ENCODE peak calls at places on chromosomes 13 and 19, in ten cellular contexts. One of them, this sample, is unnamed.

GRCh38 chr13:106083620-106084350 is 451.7 kb downstream of the EFNB2 start:
- DNase-seq in mucosa of descending colon: peak
- DNase-seq in fibroblast of pulmonary artery: peak
- DNase-seq in neural progenitor cell: peak
- DNase-seq in MM.1S: peak
- DNase-seq in nephron progenitor cell: no peak
- DNase-seq in AG10803: peak
- DNase-seq in psoas muscle: no peak
- DNase-seq in AG04450: no peak
- DNase-seq in heart right ventricle: peak
- DNase-seq in this sample: no peak

GRCh38 chr19:49071860-49072547 is 495 bp downstream of the KCNA7 start:
- DNase-seq in fibroblast of pulmonary artery: no peak
- DNase-seq in heart right ventricle: no peak
- DNase-seq in neural progenitor cell: peak
- DNase-seq in MM.1S: no peak
- DNase-seq in nephron progenitor cell: peak
- DNase-seq in AG10803: no peak
- DNase-seq in AG04450: no peak
- DNase-seq in psoas muscle: peak
- DNase-seq in mucosa of descending colon: no peak
- DNase-seq in this sample: no peak

GRCh38 chr19:35715981-35716734 is 1.6 kb upstream of the KMT2B start:
- DNase-seq in MM.1S: peak
- DNase-seq in mucosa of descending colon: peak
- DNase-seq in psoas muscle: peak
- DNase-seq in heart right ventricle: peak
- DNase-seq in fibroblast of pulmonary artery: peak
- DNase-seq in neural progenitor cell: peak
- DNase-seq in nephron progenitor cell: peak
- DNase-seq in AG10803: peak
- DNase-seq in AG04450: no peak
- DNase-seq in this sample: no peak

GRCh38 chr19:18450934-18451836 is 13.3 kb upstream of the ISYNA1 start:
- DNase-seq in psoas muscle: peak
- DNase-seq in heart right ventricle: peak
- DNase-seq in AG04450: no peak
- DNase-seq in neural progenitor cell: peak
- DNase-seq in fibroblast of pulmonary artery: peak
- DNase-seq in MM.1S: peak
- DNase-seq in AG10803: peak
- DNase-seq in nephron progenitor cell: peak
- DNase-seq in mucosa of descending colon: peak
- DNase-seq in this sample: peak

GRCh38 chr13:23865065-23865464 is 24.1 kb downstream of the MIPEP start:
- DNase-seq in fibroblast of pulmonary artery: no peak
- DNase-seq in MM.1S: no peak
- DNase-seq in neural progenitor cell: no peak
- DNase-seq in heart right ventricle: no peak
- DNase-seq in psoas muscle: no peak
- DNase-seq in AG04450: no peak
- DNase-seq in mucosa of descending colon: no peak
- DNase-seq in nephron progenitor cell: no peak
- DNase-seq in AG10803: no peak
- DNase-seq in this sample: no peak

GRCh38 chr13:20685042-20685441 is 18.5 kb upstream of the IL17D start:
- DNase-seq in mucosa of descending colon: no peak
- DNase-seq in AG04450: no peak
- DNase-seq in MM.1S: no peak
- DNase-seq in nephron progenitor cell: peak
- DNase-seq in fibroblast of pulmonary artery: no peak
- DNase-seq in heart right ventricle: no peak
- DNase-seq in neural progenitor cell: no peak
- DNase-seq in AG10803: no peak
- DNase-seq in psoas muscle: no peak
- DNase-seq in this sample: no peak

GRCh38 chr19:28288850-28289249 is 924.1 kb downstream of the UQCRFS1 start:
- DNase-seq in AG04450: no peak
- DNase-seq in mucosa of descending colon: peak
- DNase-seq in neural progenitor cell: no peak
- DNase-seq in fibroblast of pulmonary artery: peak
- DNase-seq in MM.1S: no peak
- DNase-seq in heart right ventricle: no peak
- DNase-seq in psoas muscle: no peak
- DNase-seq in AG10803: no peak
- DNase-seq in nephron progenitor cell: no peak
- DNase-seq in this sample: no peak

GRCh38 chr19:13044160-13044853 is 49.0 kb downstream of the NFIX start:
- DNase-seq in mucosa of descending colon: no peak
- DNase-seq in psoas muscle: no peak
- DNase-seq in AG04450: no peak
- DNase-seq in neural progenitor cell: no peak
- DNase-seq in MM.1S: no peak
- DNase-seq in fibroblast of pulmonary artery: no peak
- DNase-seq in nephron progenitor cell: no peak
- DNase-seq in AG10803: no peak
- DNase-seq in heart right ventricle: no peak
- DNase-seq in this sample: no peak

GRCh38 chr19:56253737-56254136 is 18.8 kb upstream of the EDDM13 start:
- DNase-seq in nephron progenitor cell: no peak
- DNase-seq in mucosa of descending colon: peak
- DNase-seq in psoas muscle: no peak
- DNase-seq in neural progenitor cell: peak
- DNase-seq in MM.1S: peak
- DNase-seq in AG10803: peak
- DNase-seq in AG04450: peak
- DNase-seq in heart right ventricle: no peak
- DNase-seq in fibroblast of pulmonary artery: peak
- DNase-seq in this sample: no peak

GRCh38 chr13:75285310-75285709 is 196.7 kb downstream of the TBC1D4 start:
- DNase-seq in neural progenitor cell: no peak
- DNase-seq in AG10803: no peak
- DNase-seq in mucosa of descending colon: no peak
- DNase-seq in nephron progenitor cell: no peak
- DNase-seq in fibroblast of pulmonary artery: no peak
- DNase-seq in MM.1S: no peak
- DNase-seq in heart right ventricle: no peak
- DNase-seq in AG04450: no peak
- DNase-seq in psoas muscle: no peak
- DNase-seq in this sample: no peak

GRCh38 chr19:56124578-56124977 is 3.5 kb upstream of the ZNF787 start:
- DNase-seq in nephron progenitor cell: no peak
- DNase-seq in AG10803: no peak
- DNase-seq in AG04450: no peak
- DNase-seq in mucosa of descending colon: no peak
- DNase-seq in fibroblast of pulmonary artery: no peak
- DNase-seq in psoas muscle: no peak
- DNase-seq in heart right ventricle: no peak
- DNase-seq in neural progenitor cell: no peak
- DNase-seq in MM.1S: no peak
- DNase-seq in this sample: no peak

GRCh38 chr13:95404141-95404882 is 103.1 kb upstream of the ABCC4 start:
- DNase-seq in heart right ventricle: peak
- DNase-seq in psoas muscle: peak
- DNase-seq in AG10803: peak
- DNase-seq in AG04450: peak
- DNase-seq in MM.1S: peak
- DNase-seq in fibroblast of pulmonary artery: peak
- DNase-seq in mucosa of descending colon: peak
- DNase-seq in neural progenitor cell: peak
- DNase-seq in nephron progenitor cell: peak
- DNase-seq in this sample: peak

GRCh38 chr19:47503130-47503822 is 11.6 kb downstream of the NAPA start:
- DNase-seq in heart right ventricle: no peak
- DNase-seq in nephron progenitor cell: no peak
- DNase-seq in AG10803: no peak
- DNase-seq in AG04450: no peak
- DNase-seq in psoas muscle: no peak
- DNase-seq in neural progenitor cell: no peak
- DNase-seq in MM.1S: no peak
- DNase-seq in mucosa of descending colon: no peak
- DNase-seq in fibroblast of pulmonary artery: no peak
- DNase-seq in this sample: no peak

GRCh38 chr19:33158365-33158764 is 26.5 kb downstream of the WDR88 start:
- DNase-seq in MM.1S: no peak
- DNase-seq in AG10803: no peak
- DNase-seq in heart right ventricle: no peak
- DNase-seq in nephron progenitor cell: no peak
- DNase-seq in fibroblast of pulmonary artery: no peak
- DNase-seq in neural progenitor cell: no peak
- DNase-seq in AG04450: no peak
- DNase-seq in mucosa of descending colon: no peak
- DNase-seq in psoas muscle: no peak
- DNase-seq in this sample: no peak

GRCh38 chr13:66513728-66514127 is 716.4 kb downstream of the PCDH9 start:
- DNase-seq in psoas muscle: no peak
- DNase-seq in AG04450: no peak
- DNase-seq in fibroblast of pulmonary artery: peak
- DNase-seq in neural progenitor cell: no peak
- DNase-seq in AG10803: no peak
- DNase-seq in nephron progenitor cell: no peak
- DNase-seq in mucosa of descending colon: no peak
- DNase-seq in heart right ventricle: no peak
- DNase-seq in MM.1S: peak
- DNase-seq in this sample: no peak

GRCh38 chr13:108070925-108071324 is 144.4 kb downstream of the LIG4 start:
- DNase-seq in neural progenitor cell: peak
- DNase-seq in nephron progenitor cell: no peak
- DNase-seq in MM.1S: no peak
- DNase-seq in AG04450: no peak
- DNase-seq in psoas muscle: no peak
- DNase-seq in AG10803: no peak
- DNase-seq in fibroblast of pulmonary artery: no peak
- DNase-seq in heart right ventricle: no peak
- DNase-seq in mucosa of descending colon: no peak
- DNase-seq in this sample: no peak

GRCh38 chr19:45884682-45885555 is 1.0 kb downstream of the IRF2BP1 start:
- DNase-seq in psoas muscle: no peak
- DNase-seq in mucosa of descending colon: no peak
- DNase-seq in heart right ventricle: no peak
- DNase-seq in fibroblast of pulmonary artery: no peak
- DNase-seq in AG04450: no peak
- DNase-seq in MM.1S: no peak
- DNase-seq in AG10803: no peak
- DNase-seq in nephron progenitor cell: peak
- DNase-seq in neural progenitor cell: peak
- DNase-seq in this sample: no peak

GRCh38 chr19:16625183-16625958 is 2.6 kb downstream of the MED26 start:
- DNase-seq in AG04450: no peak
- DNase-seq in MM.1S: no peak
- DNase-seq in heart right ventricle: no peak
- DNase-seq in neural progenitor cell: no peak
- DNase-seq in mucosa of descending colon: no peak
- DNase-seq in nephron progenitor cell: no peak
- DNase-seq in psoas muscle: no peak
- DNase-seq in fibroblast of pulmonary artery: no peak
- DNase-seq in AG10803: no peak
- DNase-seq in this sample: no peak
- TF ChIP-seq CTCF in AG04450: no peak
- TF ChIP-seq CTCF in MM.1S: no peak
- TF ChIP-seq CTCF in heart right ventricle: no peak
- TF ChIP-seq CTCF in neural progenitor cell: no peak
- TF ChIP-seq CTCF in mucosa of descending colon: no peak
- TF ChIP-seq CTCF in nephron progenitor cell: no peak
- TF ChIP-seq CTCF in psoas muscle: no peak
- TF ChIP-seq CTCF in fibroblast of pulmonary artery: no peak
- TF ChIP-seq CTCF in AG10803: no peak
- TF ChIP-seq CTCF in this sample: no peak

GRCh38 chr19:39792999-39793546 is 14.4 kb downstream of the LEUTX start:
- DNase-seq in neural progenitor cell: peak
- DNase-seq in AG04450: peak
- DNase-seq in fibroblast of pulmonary artery: peak
- DNase-seq in MM.1S: peak
- DNase-seq in heart right ventricle: peak
- DNase-seq in nephron progenitor cell: peak
- DNase-seq in psoas muscle: peak
- DNase-seq in AG10803: peak
- DNase-seq in mucosa of descending colon: peak
- DNase-seq in this sample: peak
- TF ChIP-seq CTCF in neural progenitor cell: peak
- TF ChIP-seq CTCF in AG04450: peak
- TF ChIP-seq CTCF in fibroblast of pulmonary artery: peak
- TF ChIP-seq CTCF in MM.1S: peak
- TF ChIP-seq CTCF in heart right ventricle: peak
- TF ChIP-seq CTCF in nephron progenitor cell: peak
- TF ChIP-seq CTCF in psoas muscle: peak
- TF ChIP-seq CTCF in AG10803: peak
- TF ChIP-seq CTCF in mucosa of descending colon: peak
- TF ChIP-seq CTCF in this sample: peak

GRCh38 chr19:1105873-1106840 is 2.4 kb downstream of the GPX4 start:
- DNase-seq in mucosa of descending colon: no peak
- DNase-seq in neural progenitor cell: no peak
- DNase-seq in AG10803: peak
- DNase-seq in MM.1S: no peak
- DNase-seq in heart right ventricle: no peak
- DNase-seq in nephron progenitor cell: no peak
- DNase-seq in psoas muscle: no peak
- DNase-seq in AG04450: no peak
- DNase-seq in fibroblast of pulmonary artery: no peak
- DNase-seq in this sample: no peak

GRCh38 chr19:1107655-1108261 is 4.0 kb downstream of the GPX4 start:
- DNase-seq in neural progenitor cell: no peak
- DNase-seq in fibroblast of pulmonary artery: peak
- DNase-seq in nephron progenitor cell: no peak
- DNase-seq in mucosa of descending colon: no peak
- DNase-seq in AG10803: no peak
- DNase-seq in psoas muscle: no peak
- DNase-seq in heart right ventricle: no peak
- DNase-seq in MM.1S: no peak
- DNase-seq in AG04450: no peak
- DNase-seq in this sample: no peak

GRCh38 chr19:1108291-1109031 is 4.7 kb downstream of the GPX4 start:
- DNase-seq in nephron progenitor cell: no peak
- DNase-seq in neural progenitor cell: no peak
- DNase-seq in heart right ventricle: no peak
- DNase-seq in MM.1S: no peak
- DNase-seq in mucosa of descending colon: no peak
- DNase-seq in AG10803: no peak
- DNase-seq in psoas muscle: peak
- DNase-seq in fibroblast of pulmonary artery: no peak
- DNase-seq in AG04450: no peak
- DNase-seq in this sample: no peak

GRCh38 chr19:1105217-1105872 is 1.6 kb downstream of the GPX4 start:
- DNase-seq in AG10803: peak
- DNase-seq in AG04450: no peak
- DNase-seq in psoas muscle: no peak
- DNase-seq in heart right ventricle: no peak
- DNase-seq in mucosa of descending colon: no peak
- DNase-seq in MM.1S: no peak
- DNase-seq in fibroblast of pulmonary artery: no peak
- DNase-seq in neural progenitor cell: no peak
- DNase-seq in nephron progenitor cell: no peak
- DNase-seq in this sample: no peak

GRCh38 chr19:1106841-1107654 is 3.3 kb downstream of the GPX4 start:
- DNase-seq in nephron progenitor cell: no peak
- DNase-seq in heart right ventricle: no peak
- DNase-seq in MM.1S: no peak
- DNase-seq in AG10803: peak
- DNase-seq in neural progenitor cell: no peak
- DNase-seq in AG04450: no peak
- DNase-seq in fibroblast of pulmonary artery: peak
- DNase-seq in mucosa of descending colon: no peak
- DNase-seq in psoas muscle: no peak
- DNase-seq in this sample: no peak
- TF ChIP-seq CTCF in nephron progenitor cell: no peak
- TF ChIP-seq CTCF in heart right ventricle: no peak
- TF ChIP-seq CTCF in MM.1S: no peak
- TF ChIP-seq CTCF in AG10803: peak
- TF ChIP-seq CTCF in neural progenitor cell: no peak
- TF ChIP-seq CTCF in AG04450: peak
- TF ChIP-seq CTCF in fibroblast of pulmonary artery: peak
- TF ChIP-seq CTCF in mucosa of descending colon: no peak
- TF ChIP-seq CTCF in psoas muscle: no peak
- TF ChIP-seq CTCF in this sample: peak

GRCh38 chr19:1466018-1466460 is 13.0 kb downstream of the C19orf25 start:
- DNase-seq in nephron progenitor cell: no peak
- DNase-seq in MM.1S: no peak
- DNase-seq in fibroblast of pulmonary artery: no peak
- DNase-seq in AG04450: no peak
- DNase-seq in psoas muscle: no peak
- DNase-seq in mucosa of descending colon: no peak
- DNase-seq in heart right ventricle: no peak
- DNase-seq in neural progenitor cell: no peak
- DNase-seq in AG10803: no peak
- DNase-seq in this sample: no peak
- TF ChIP-seq CTCF in nephron progenitor cell: no peak
- TF ChIP-seq CTCF in MM.1S: no peak
- TF ChIP-seq CTCF in fibroblast of pulmonary artery: no peak
- TF ChIP-seq CTCF in AG04450: no peak
- TF ChIP-seq CTCF in psoas muscle: no peak
- TF ChIP-seq CTCF in mucosa of descending colon: no peak
- TF ChIP-seq CTCF in heart right ventricle: no peak
- TF ChIP-seq CTCF in neural progenitor cell: no peak
- TF ChIP-seq CTCF in AG10803: no peak
- TF ChIP-seq CTCF in this sample: no peak

This sample was measured in osteocyte.